ENCODE peak calls at places on chromosomes 5 and 9, in four cellular contexts. One of them, this sample, is unnamed.

GRCh38 chr5:149470942-149471341 is 80.3 kb downstream of the CSNK1A1 start:
- DNase-seq in sigmoid colon: no peak
- DNase-seq in HL-60: no peak
- DNase-seq in HCT116: no peak
- DNase-seq in this sample: no peak

GRCh38 chr5:167208911-167209310 is 1082.5 kb upstream of the WWC1 start:
- DNase-seq in sigmoid colon: no peak
- DNase-seq in HL-60: no peak
- DNase-seq in HCT116: no peak
- DNase-seq in this sample: no peak

GRCh38 chr5:102713278-102713677 is 41.8 kb upstream of the PAM start:
- DNase-seq in sigmoid colon: no peak
- DNase-seq in HL-60: no peak
- DNase-seq in HCT116: no peak
- DNase-seq in this sample: no peak

GRCh38 chr9:32940740-32941139 is 60.7 kb downstream of the APTX start:
- DNase-seq in sigmoid colon: no peak
- DNase-seq in HL-60: no peak
- DNase-seq in HCT116: no peak
- DNase-seq in this sample: no peak

GRCh38 chr9:129121483-129121882 is 10.3 kb downstream of the PTPA start:
- DNase-seq in sigmoid colon: no peak
- DNase-seq in HL-60: no peak
- DNase-seq in HCT116: no peak
- DNase-seq in this sample: no peak

GRCh38 chr5:93476211-93476851 is 104.7 kb downstream of the NR2F1-AS1 start:
- DNase-seq in sigmoid colon: no peak
- DNase-seq in HL-60: no peak
- DNase-seq in HCT116: no peak
- DNase-seq in this sample: no peak

GRCh38 chr9:81489048-81489447 is 200.3 kb downstream of the TLE1 start:
- DNase-seq in sigmoid colon: no peak
- DNase-seq in HL-60: no peak
- DNase-seq in HCT116: no peak
- DNase-seq in this sample: no peak

GRCh38 chr5:44364097-44364496 is 25.1 kb downstream of the FGF10 start:
- DNase-seq in sigmoid colon: no peak
- DNase-seq in HL-60: no peak
- DNase-seq in HCT116: no peak
- DNase-seq in this sample: no peak

GRCh38 chr9:107638922-107639321 is 149.4 kb upstream of the KLF4 start:
- DNase-seq in sigmoid colon: peak; percentile 91
- DNase-seq in HL-60: peak; percentile 41
- DNase-seq in HCT116: no peak
- DNase-seq in this sample: peak; percentile 21

GRCh38 chr5:16502866-16503265 is 37.3 kb upstream of the ZNF622 start:
- DNase-seq in sigmoid colon: no peak
- DNase-seq in HL-60: no peak
- DNase-seq in HCT116: no peak
- DNase-seq in this sample: no peak

GRCh38 chr5:54518146-54519082 is 855 bp downstream of the SNX18 start:
- DNase-seq in sigmoid colon: peak; percentile 75
- DNase-seq in HL-60: no peak
- DNase-seq in HCT116: no peak
- DNase-seq in this sample: peak; percentile 58

DNA sequence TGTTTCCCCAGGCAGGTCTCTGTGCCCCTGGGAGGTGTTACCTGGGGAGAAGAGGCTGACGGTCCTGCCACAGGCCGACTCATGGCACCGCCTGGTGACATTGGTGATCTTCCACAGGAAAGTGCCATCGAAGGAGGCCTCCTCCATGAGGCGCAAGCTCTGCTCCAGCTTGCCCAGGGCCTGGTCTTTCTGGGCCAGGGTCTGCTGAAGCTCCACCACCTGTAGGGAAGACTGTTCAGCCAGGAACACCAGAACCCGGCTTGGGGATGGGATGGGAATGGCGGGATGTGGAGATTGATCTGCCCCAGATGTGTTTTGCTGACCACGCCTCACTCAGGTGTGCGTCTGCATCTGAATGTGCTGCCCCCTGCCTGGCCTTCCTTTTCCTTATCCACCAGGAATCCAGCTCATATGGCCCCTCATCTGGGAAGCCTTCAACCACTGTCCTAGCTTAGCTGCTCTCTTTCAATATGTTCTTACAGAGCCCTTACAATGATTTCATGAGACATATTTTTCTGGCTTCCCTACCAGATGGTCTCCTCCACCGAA is 15.2 kb downstream of the TRAF1 start:
- DNase-seq in sigmoid colon: no peak
- DNase-seq in HL-60: no peak
- DNase-seq in HCT116: no peak
- DNase-seq in this sample: no peak
- TF ChIP-seq POLR2AphosphoS5 in sigmoid colon: no peak
- TF ChIP-seq POLR2AphosphoS5 in HL-60: no peak
- TF ChIP-seq POLR2AphosphoS5 in HCT116: no peak
- TF ChIP-seq POLR2AphosphoS5 in this sample: no peak

GRCh38 chr9:105151686-105151995 is 92.8 kb upstream of the SLC44A1 start:
- DNase-seq in sigmoid colon: no peak
- DNase-seq in HL-60: no peak
- DNase-seq in HCT116: no peak
- DNase-seq in this sample: no peak

GRCh38 chr9:105147095-105147871 is 97.2 kb upstream of the SLC44A1 start:
- DNase-seq in sigmoid colon: no peak
- DNase-seq in HL-60: no peak
- DNase-seq in HCT116: no peak
- DNase-seq in this sample: no peak

GRCh38 chr9:105150991-105151685 is 93.3 kb upstream of the SLC44A1 start:
- DNase-seq in sigmoid colon: no peak
- DNase-seq in HL-60: no peak
- DNase-seq in HCT116: no peak
- DNase-seq in this sample: no peak

GRCh38 chr9:105146677-105147076 is 97.8 kb upstream of the SLC44A1 start:
- DNase-seq in sigmoid colon: peak; percentile 67
- DNase-seq in HL-60: no peak
- DNase-seq in HCT116: no peak
- DNase-seq in this sample: no peak

DNA sequence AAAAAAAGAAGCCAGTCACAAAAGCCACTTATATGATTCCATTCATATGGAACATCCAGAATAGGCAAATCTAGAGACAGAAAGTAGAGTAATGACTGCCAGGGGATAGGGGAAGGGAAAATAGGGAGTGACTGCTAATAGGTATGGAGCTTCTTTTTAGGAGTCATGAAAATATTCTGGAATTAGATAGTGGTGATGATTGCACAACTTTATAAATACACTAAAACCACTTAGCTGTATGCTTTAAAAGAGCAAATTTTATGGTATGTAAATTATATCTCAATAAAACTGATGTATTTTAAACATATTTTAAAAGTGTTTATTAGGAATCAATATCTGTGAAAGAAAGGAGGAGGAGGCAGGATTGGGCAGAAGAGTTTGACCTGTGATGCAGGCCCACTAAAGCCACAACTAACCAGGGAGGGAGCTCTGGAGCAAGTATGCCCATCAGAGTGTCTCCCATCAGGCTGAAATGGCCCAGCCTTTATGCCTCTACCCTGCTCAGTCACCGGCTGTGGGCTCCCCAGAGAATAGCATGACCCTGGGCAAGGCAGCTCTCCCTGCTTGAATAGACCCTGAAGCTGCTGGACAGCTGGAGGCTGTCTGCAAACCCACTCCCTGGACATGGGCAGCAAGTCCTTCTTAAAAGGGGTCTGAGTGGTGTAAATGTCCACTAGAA is 96.0 kb upstream of the SLC44A1 start:
- DNase-seq in sigmoid colon: no peak
- DNase-seq in HL-60: no peak
- DNase-seq in HCT116: no peak
- DNase-seq in this sample: no peak
- TF ChIP-seq CTCF in sigmoid colon: no peak
- TF ChIP-seq CTCF in HL-60: no peak
- TF ChIP-seq CTCF in HCT116: no peak
- TF ChIP-seq CTCF in this sample: no peak

DNA sequence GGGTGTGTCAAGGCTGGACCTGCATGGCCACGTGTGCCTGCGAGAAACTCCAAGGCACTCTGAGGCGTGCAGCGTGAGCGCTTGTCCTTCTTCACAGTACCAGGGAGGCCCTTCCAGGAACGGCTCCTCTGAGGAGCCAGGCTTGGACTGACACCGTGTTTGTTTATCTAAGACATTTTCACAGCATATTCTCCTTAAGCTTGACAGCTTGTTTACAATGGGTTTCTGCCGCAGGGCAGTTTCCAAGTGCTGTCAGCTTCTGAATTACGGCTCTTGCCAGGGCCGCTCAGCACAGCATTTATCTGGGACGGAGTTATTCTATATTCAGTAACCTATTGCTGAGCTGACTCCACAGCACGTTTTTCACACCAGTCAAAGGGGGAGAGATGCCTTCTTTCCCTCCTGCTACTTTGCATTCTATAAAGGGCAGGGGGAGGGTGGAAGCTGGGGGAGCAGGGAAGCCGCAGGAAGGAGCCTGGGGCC is 98.4 kb downstream of the LMNB1 start:
- DNase-seq in sigmoid colon: no peak
- DNase-seq in HL-60: no peak
- DNase-seq in HCT116: no peak
- DNase-seq in this sample: no peak
- TF ChIP-seq POLR2AphosphoS5 in sigmoid colon: peak; percentile 69
- TF ChIP-seq POLR2AphosphoS5 in HL-60: no peak
- TF ChIP-seq POLR2AphosphoS5 in HCT116: no peak
- TF ChIP-seq POLR2AphosphoS5 in this sample: no peak

GRCh38 chr5:35186749-35187148 is 43.5 kb downstream of the PRLR start:
- DNase-seq in sigmoid colon: no peak
- DNase-seq in HL-60: no peak
- DNase-seq in HCT116: no peak
- DNase-seq in this sample: no peak

GRCh38 chr5:35185518-35185917 is 44.8 kb downstream of the PRLR start:
- DNase-seq in sigmoid colon: no peak
- DNase-seq in HL-60: no peak
- DNase-seq in HCT116: no peak
- DNase-seq in this sample: no peak

GRCh38 chr5:35182541-35183242 is 47.6 kb downstream of the PRLR start:
- DNase-seq in sigmoid colon: no peak
- DNase-seq in HL-60: no peak
- DNase-seq in HCT116: no peak
- DNase-seq in this sample: no peak

GRCh38 chr5:35180046-35180445 is 50.2 kb downstream of the PRLR start:
- DNase-seq in sigmoid colon: no peak
- DNase-seq in HL-60: no peak
- DNase-seq in HCT116: no peak
- DNase-seq in this sample: no peak

DNA sequence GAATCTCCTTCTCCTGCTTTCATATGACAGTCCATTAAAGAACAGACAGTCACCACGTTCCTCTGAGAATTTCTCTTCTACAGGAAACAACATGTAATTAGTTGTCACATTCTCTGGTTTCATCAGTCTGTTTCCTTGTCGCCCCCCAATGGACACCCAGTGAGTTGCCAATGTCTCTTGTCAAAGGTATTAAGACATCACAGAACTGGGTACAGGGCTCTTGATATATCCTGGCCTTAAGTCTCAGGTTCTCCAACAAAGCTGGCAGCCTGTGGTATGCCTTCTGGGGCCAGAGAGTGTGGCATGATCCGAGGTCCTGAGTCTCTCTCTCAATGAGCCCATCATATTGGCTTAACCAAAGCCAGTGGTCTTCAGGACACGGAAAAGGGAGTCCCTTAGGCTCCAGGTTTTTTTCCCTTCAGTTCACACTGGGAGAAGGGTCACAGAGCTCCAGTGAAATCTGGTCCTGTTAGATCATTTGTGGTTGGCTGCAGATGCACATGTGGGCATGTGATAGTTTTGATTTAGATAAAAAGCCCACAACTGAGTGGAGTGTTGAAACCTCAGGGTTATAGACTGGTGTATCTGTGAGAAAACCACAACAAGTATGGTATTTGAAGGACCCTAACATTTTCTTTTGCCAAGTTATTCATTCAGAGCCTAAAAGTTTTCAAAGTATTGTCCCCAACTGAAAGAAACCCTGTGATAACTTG is 46.9 kb downstream of the PRLR start:
- DNase-seq in sigmoid colon: no peak
- DNase-seq in HL-60: no peak
- DNase-seq in HCT116: peak; percentile 10
- DNase-seq in this sample: no peak
- TF ChIP-seq CTCF in sigmoid colon: no peak
- TF ChIP-seq CTCF in HL-60: peak; percentile 48
- TF ChIP-seq CTCF in HCT116: peak; percentile 61
- TF ChIP-seq CTCF in this sample: no peak

DNA sequence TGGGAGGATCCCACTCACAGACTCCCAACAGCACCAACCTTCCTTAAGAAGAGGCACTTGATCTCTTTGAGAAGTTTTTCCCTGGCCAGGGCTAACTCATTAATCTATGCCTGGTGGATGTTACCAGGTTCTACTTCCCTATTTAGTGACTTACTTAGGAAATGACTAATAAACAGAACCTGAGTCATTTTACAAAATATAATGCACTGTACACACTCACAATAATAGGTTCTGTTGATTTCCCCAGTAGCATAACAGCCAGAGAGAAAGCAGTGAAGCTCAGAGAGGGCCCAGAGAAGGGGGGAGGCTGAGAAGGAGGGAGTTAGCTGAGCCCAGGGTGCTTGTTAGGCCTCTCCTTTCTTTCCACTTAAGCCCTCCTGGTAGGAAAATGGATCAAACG is 27.1 kb downstream of the FRMD3 start:
- DNase-seq in sigmoid colon: no peak
- DNase-seq in HL-60: peak; percentile 8
- DNase-seq in HCT116: no peak
- DNase-seq in this sample: no peak
- TF ChIP-seq POLR2AphosphoS5 in sigmoid colon: no peak
- TF ChIP-seq POLR2AphosphoS5 in HL-60: no peak
- TF ChIP-seq POLR2AphosphoS5 in HCT116: no peak
- TF ChIP-seq POLR2AphosphoS5 in this sample: no peak

This sample was measured in breast epithelium.